ENCODE peak calls at places on chromosomes 11 and 22, in seven cellular contexts. S is tibial nerve, B is fibroblast of lung, R is sciatic nerve, J is NCI-H2029, G is NCI-H510A treated with DMSO at 0.1 percent for 48 hours, O is choroid plexus epithelial cell. W is an unnamed sample.

GRCh38 chr11:3228445-3228829 is 3.8 kb downstream of the MRGPRE start:
- DNase-seq in S (no peak), B (no peak), R (no peak), J (no peak), G (no peak), O (no peak), W (no peak)

GRCh38 chr22:30187726-30188407 is 58.7 kb downstream of the LIF start:
- DNase-seq in S (no peak), B (peak), R (no peak), J (no peak), G (no peak), O (peak), W (no peak)

GRCh38 chr11:69841170-69841858 is 22.1 kb upstream of the FGF3 start:
- DNase-seq in S (no peak), B (no peak), R (no peak), J (no peak), G (no peak), O (no peak), W (no peak)

GRCh38 chr22:42625416-42625815 is 10.7 kb upstream of the POLDIP3 start:
- DNase-seq in S (no peak), B (no peak), R (no peak), J (no peak), G (no peak), O (no peak), W (no peak)

GRCh38 chr11:84212467-84213390 is 926.6 kb upstream of the CCDC90B start:
- DNase-seq in S (no peak), B (no peak), R (no peak), J (no peak), G (peak), O (no peak), W (no peak)

GRCh38 chr22:30871391-30872281 is 96.9 kb downstream of the MORC2 start:
- DNase-seq in S (no peak), B (no peak), R (peak), J (no peak), G (no peak), O (no peak), W (no peak)

GRCh38 chr11:68954970-68955958 is 25.5 kb downstream of the MRGPRD start:
- DNase-seq in S (no peak), B (peak), R (no peak), J (no peak), G (no peak), O (peak), W (no peak)

GRCh38 chr22:42937164-42937854 is 77.6 kb downstream of the PACSIN2 start:
- DNase-seq in S (no peak), B (peak), R (no peak), J (no peak), G (no peak), O (peak), W (no peak)

GRCh38 chr11:132588366-132588765 is 943.9 kb downstream of the OPCML start:
- DNase-seq in S (no peak), B (peak), R (no peak), J (no peak), G (no peak), O (no peak), W (no peak)

GRCh38 chr11:3222003-3222855 is 3.6 kb upstream of the MRGPRG start:
- DNase-seq in S (no peak), B (no peak), R (peak), J (no peak), G (no peak), O (no peak), W (peak)

GRCh38 chr11:32852142-32852541 is 22.4 kb downstream of the PRRG4 start:
- DNase-seq in S (no peak), B (peak), R (no peak), J (no peak), G (no peak), O (peak), W (no peak)

GRCh38 chr11:124315052-124315451 is 1.3 kb upstream of the OR8D1 start:
- DNase-seq in S (no peak), B (peak), R (no peak), J (no peak), G (no peak), O (peak), W (no peak)

GRCh38 chr11:119764108-119764874 is 35.3 kb upstream of the NECTIN1 start:
- DNase-seq in S (no peak), B (peak), R (no peak), J (peak), G (peak), O (peak), W (no peak)

GRCh38 chr11:126791446-126791845 is 209.1 kb downstream of the KIRREL3 start:
- DNase-seq in S (no peak), B (no peak), R (no peak), J (no peak), G (no peak), O (no peak), W (peak)

GRCh38 chr11:67584881-67585873 is 1.6 kb downstream of the GSTP1 start:
- DNase-seq in S (no peak), B (no peak), R (no peak), J (no peak), G (no peak), O (no peak), W (no peak)

GRCh38 chr22:46935506-46936377 is 173.3 kb downstream of the TBC1D22A start:
- DNase-seq in S (no peak), B (no peak), R (no peak), J (peak), G (peak), O (peak), W (no peak)

GRCh38 chr11:132028380-132029240 is 658.2 kb downstream of the NTM start:
- DNase-seq in S (no peak), B (peak), R (no peak), J (no peak), G (no peak), O (peak), W (no peak)

GRCh38 chr11:76313913-76314740 is 66.8 kb downstream of the THAP12 start:
- DNase-seq in S (no peak), B (peak), R (no peak), J (no peak), G (no peak), O (peak), W (peak)

GRCh38 chr22:46584081-46584903 is 35.9 kb upstream of the GRAMD4 start:
- DNase-seq in S (no peak), B (no peak), R (peak), J (no peak), G (no peak), O (peak), W (no peak)

GRCh38 chr11:120121914-120122473 is 15.9 kb downstream of the TRIM29 start:
- DNase-seq in S (no peak), B (no peak), R (no peak), J (no peak), G (no peak), O (no peak), W (no peak)

GRCh38 chr11:86060544-86060943 is 8.3 kb downstream of the PICALM start:
- DNase-seq in S (no peak), B (no peak), R (no peak), J (no peak), G (no peak), O (no peak), W (no peak)

GRCh38 chr11:6911946-6912345 is 8.9 kb upstream of the OR2D3 start:
- DNase-seq in S (no peak), B (peak), R (no peak), J (no peak), G (no peak), O (peak), W (no peak)

GRCh38 chr11:128552783-128553661 is 34.3 kb downstream of the ETS1 start:
- DNase-seq in S (peak), B (peak), R (peak), J (no peak), G (no peak), O (no peak), W (no peak)

GRCh38 chr11:266676-267439 is 11.3 kb upstream of the NLRP6 start:
- DNase-seq in S (no peak), B (no peak), R (peak), J (no peak), G (no peak), O (no peak), W (no peak)

GRCh38 chr11:26992031-26992541 is 1.8 kb upstream of the FIBIN start:
- DNase-seq in S (no peak), B (peak), R (no peak), J (no peak), G (no peak), O (peak), W (no peak)